ENCODE peak calls at places on chromosomes 1 and 21, in ten cellular contexts. X is IMR-90, Z is suprapubic skin, K is prostate gland, S is stomach, C is right lobe of liver, Y is ovary, R is heart left ventricle, N is sigmoid colon, F is GM12892. A is an unnamed sample.

GRCh38 chr21:27734146-27734545 is 767.3 kb upstream of the ADAMTS5 start:
- DNase-seq in X (peak), Z (no peak), K (no peak), S (no peak), C (no peak), Y (no peak), R (no peak), N (no peak), F (no peak), A (no peak)

GRCh38 chr1:179781962-179782361 is 38.9 kb downstream of the FAM163A start:
- DNase-seq in X (peak), Z (no peak), K (no peak), S (peak), C (peak), Y (peak), R (peak), N (peak), F (no peak), A (no peak)

GRCh38 chr1:118158918-118159317 is 26.1 kb downstream of the SPAG17 start:
- DNase-seq in X (peak), Z (no peak), K (no peak), S (no peak), C (no peak), Y (no peak), R (no peak), N (no peak), F (no peak), A (no peak)

GRCh38 chr1:26378088-26378878 is 5.7 kb upstream of the ZNF683 start:
- DNase-seq in X (peak), Z (no peak), K (no peak), S (no peak), C (no peak), Y (no peak), R (peak), N (peak), F (no peak), A (no peak)

GRCh38 chr1:235579891-235580290 is 69.7 kb downstream of the GNG4 start:
- DNase-seq in X (no peak), Z (no peak), K (no peak), S (no peak), C (no peak), Y (no peak), R (no peak), N (no peak), F (no peak), A (no peak)

GRCh38 chr1:170402451-170403311 is 129.3 kb upstream of the GORAB start:
- DNase-seq in X (no peak), Z (no peak), K (no peak), S (no peak), C (no peak), Y (no peak), R (no peak), N (no peak), F (no peak), A (no peak)

GRCh38 chr1:116425987-116426386 is 52.9 kb downstream of the ATP1A1 start:
- DNase-seq in X (no peak), Z (no peak), K (no peak), S (no peak), C (no peak), Y (no peak), R (no peak), N (no peak), F (no peak), A (no peak)

GRCh38 chr1:98870959-98871903 is 133.4 kb downstream of the PLPPR5 start:
- DNase-seq in X (no peak), Z (no peak), K (no peak), S (no peak), C (no peak), Y (no peak), R (no peak), N (no peak), F (no peak), A (no peak)

GRCh38 chr1:100206301-100206700 is 28.2 kb upstream of the LRRC39 start:
- DNase-seq in X (peak), Z (no peak), K (no peak), S (no peak), C (no peak), Y (no peak), R (no peak), N (no peak), F (no peak), A (no peak)

GRCh38 chr1:31954607-31955283 is 16.6 kb upstream of the PTP4A2 start:
- DNase-seq in X (peak), Z (peak), K (peak), S (peak), C (peak), Y (peak), R (peak), N (peak), F (no peak), A (peak)

GRCh38 chr1:15966081-15966955 is 9.6 kb downstream of the ZBTB17 start:
- DNase-seq in X (peak), Z (peak), K (no peak), S (peak), C (no peak), Y (no peak), R (no peak), N (no peak), F (no peak), A (peak)

GRCh38 chr1:193210991-193211390 is 24.6 kb upstream of the B3GALT2 start:
- DNase-seq in X (no peak), Z (no peak), K (no peak), S (no peak), C (no peak), Y (no peak), R (no peak), N (no peak), F (no peak), A (no peak)

GRCh38 chr1:7886346-7886745 is 33.5 kb upstream of the UTS2 start:
- DNase-seq in X (peak), Z (no peak), K (no peak), S (no peak), C (no peak), Y (no peak), R (no peak), N (no peak), F (no peak), A (no peak)

GRCh38 chr1:110618668-110619067 is 12.5 kb upstream of the KCNA2 start:
- DNase-seq in X (no peak), Z (peak), K (no peak), S (no peak), C (no peak), Y (no peak), R (no peak), N (no peak), F (no peak), A (no peak)

GRCh38 chr1:115452600-115453329 is 114.7 kb upstream of the NGF start:
- DNase-seq in X (peak), Z (no peak), K (no peak), S (no peak), C (no peak), Y (no peak), R (no peak), N (no peak), F (no peak), A (no peak)

GRCh38 chr21:16422702-16423101 is 692.9 kb downstream of the USP25 start:
- DNase-seq in X (no peak), Z (no peak), K (no peak), S (no peak), C (no peak), Y (no peak), R (no peak), N (no peak), F (no peak), A (no peak)

GRCh38 chr1:64135501-64136245 is 67.8 kb upstream of the UBE2U start:
- DNase-seq in X (no peak), Z (no peak), K (no peak), S (no peak), C (no peak), Y (no peak), R (no peak), N (no peak), F (no peak), A (no peak)

GRCh38 chr1:157626099-157626498 is 28.2 kb upstream of the FCRL4 start:
- DNase-seq in X (no peak), Z (no peak), K (no peak), S (no peak), C (no peak), Y (no peak), R (no peak), N (no peak), F (peak), A (no peak)

GRCh38 chr21:31397939-31398338 is 53.9 kb upstream of the TIAM1 start:
- DNase-seq in X (no peak), Z (no peak), K (no peak), S (no peak), C (no peak), Y (no peak), R (no peak), N (no peak), F (no peak), A (no peak)

GRCh38 chr21:44550807-44551206 is 498 bp downstream of the KRTAP10-2 start:
- DNase-seq in X (no peak), Z (no peak), K (no peak), S (no peak), C (no peak), Y (no peak), R (peak), N (no peak), F (no peak), A (no peak)

GRCh38 chr1:75614455-75615379 is 3.8 kb upstream of the SLC44A5 start:
- DNase-seq in X (peak), Z (no peak), K (no peak), S (peak), C (no peak), Y (peak), R (peak), N (no peak), F (peak), A (no peak)

GRCh38 chr1:41474490-41475271 is 9.8 kb downstream of the EDN2 start:
- DNase-seq in X (no peak), Z (no peak), K (peak), S (no peak), C (no peak), Y (peak), R (no peak), N (peak), F (no peak), A (no peak)

GRCh38 chr1:230816018-230816417 is 52.3 kb downstream of the C1orf198 start:
- DNase-seq in X (no peak), Z (no peak), K (no peak), S (no peak), C (no peak), Y (no peak), R (no peak), N (no peak), F (no peak), A (no peak)

GRCh38 chr1:12614402-12615165 is 3.4 kb downstream of the DHRS3 start:
- DNase-seq in X (no peak), Z (no peak), K (no peak), S (no peak), C (no peak), Y (peak), R (no peak), N (no peak), F (no peak), A (no peak)

GRCh38 chr1:12609469-12610003 is 8.5 kb downstream of the DHRS3 start:
- DNase-seq in X (no peak), Z (no peak), K (no peak), S (no peak), C (no peak), Y (no peak), R (no peak), N (no peak), F (no peak), A (no peak)

GRCh38 chr1:12613180-12613579 is 4.8 kb downstream of the DHRS3 start:
- DNase-seq in X (no peak), Z (no peak), K (no peak), S (no peak), C (no peak), Y (no peak), R (no peak), N (no peak), F (no peak), A (no peak)

GRCh38 chr1:12608311-12608957 is 9.6 kb downstream of the DHRS3 start:
- DNase-seq in X (no peak), Z (no peak), K (no peak), S (no peak), C (peak), Y (no peak), R (no peak), N (no peak), F (no peak), A (no peak)

DNA sequence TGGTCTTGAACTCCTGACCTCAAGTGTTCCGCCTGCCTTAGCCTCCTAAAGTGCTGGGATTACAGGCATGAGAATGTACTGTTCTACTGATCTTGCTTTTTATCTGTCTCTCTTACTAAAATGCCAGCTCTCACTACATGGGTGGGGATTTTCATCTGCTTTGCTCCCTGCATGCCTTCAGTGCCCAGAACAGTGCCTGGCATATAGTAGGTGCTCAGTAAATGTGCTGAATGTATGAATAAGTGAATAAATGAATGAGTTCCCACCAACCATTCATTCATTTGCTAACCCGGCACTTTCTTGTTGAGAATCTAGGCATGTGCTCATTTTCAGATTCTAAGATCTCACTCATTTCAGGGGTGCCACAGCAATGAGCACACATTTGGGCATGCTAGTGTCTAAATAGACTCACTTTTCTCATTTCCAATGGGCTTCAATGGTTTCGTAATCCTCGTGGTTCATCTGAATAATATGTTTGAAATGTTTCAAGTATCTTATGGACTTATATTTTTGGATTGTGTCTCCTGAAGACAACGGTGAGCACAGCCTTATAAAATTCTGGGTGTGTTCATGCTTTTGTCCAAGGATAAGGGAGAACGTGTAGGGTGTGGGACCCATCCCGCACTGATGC is 7.6 kb downstream of the DHRS3 start:
- DNase-seq in X (peak), Z (no peak), K (no peak), S (no peak), C (no peak), Y (no peak), R (no peak), N (no peak), F (no peak), A (no peak)
- TF ChIP-seq POLR2A in X (no peak), Z (no peak), K (no peak), S (no peak), C (no peak), Y (no peak), R (no peak), N (no peak), F (no peak), A (no peak)

DNA sequence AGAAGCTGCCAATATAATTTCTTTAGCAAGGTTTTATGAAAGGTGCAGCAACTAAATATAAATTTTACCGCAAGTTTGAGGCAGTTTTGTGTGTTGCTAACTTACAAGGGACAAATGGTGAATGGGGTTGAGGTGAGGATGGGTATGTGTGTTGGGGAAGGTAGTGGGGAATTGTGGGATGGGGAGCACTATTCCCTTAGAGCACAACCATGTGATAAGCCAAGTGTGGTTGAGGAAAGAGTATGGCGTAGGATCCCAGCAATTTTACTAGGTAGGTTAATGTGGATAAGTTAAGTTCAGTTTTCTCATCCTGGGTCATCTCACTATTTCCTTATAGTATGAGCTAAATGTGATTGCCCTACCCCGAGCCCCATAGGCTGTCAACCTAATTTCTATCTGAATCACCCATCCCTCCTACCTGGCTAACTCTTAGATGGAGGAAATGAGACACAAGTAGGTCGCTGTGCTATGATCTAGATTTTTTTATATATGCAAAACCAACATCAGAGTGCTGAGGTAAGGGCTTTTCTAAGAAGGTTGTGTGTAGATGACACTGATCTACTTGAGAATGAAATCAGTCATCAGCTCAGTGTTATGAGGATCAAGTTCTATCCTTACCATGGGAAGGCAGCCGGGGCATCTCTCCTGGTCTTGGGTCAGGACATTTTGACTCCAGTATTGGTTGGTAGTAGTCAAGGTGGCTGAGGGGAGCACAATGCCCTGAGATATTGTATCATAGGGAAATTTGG is 23.8 kb downstream of the SLAMF1 start:
- DNase-seq in X (no peak), Z (no peak), K (no peak), S (no peak), C (no peak), Y (no peak), R (no peak), N (no peak), F (no peak), A (no peak)
- TF ChIP-seq POLR2A in X (no peak), Z (no peak), K (no peak), S (no peak), C (no peak), Y (no peak), R (no peak), N (no peak), F (peak), A (no peak)

GRCh38 chr1:28507646-28508434 is 2.0 kb downstream of the RCC1 start:
- DNase-seq in X (no peak), Z (no peak), K (no peak), S (no peak), C (no peak), Y (no peak), R (no peak), N (no peak), F (no peak), A (no peak)

GRCh38 chr1:28512058-28512611 is 6.3 kb downstream of the RCC1 start:
- DNase-seq in X (peak), Z (no peak), K (no peak), S (no peak), C (no peak), Y (no peak), R (no peak), N (no peak), F (no peak), A (no peak)

GRCh38 chr1:28508435-28508754 is 2.6 kb downstream of the RCC1 start:
- DNase-seq in X (no peak), Z (no peak), K (no peak), S (no peak), C (no peak), Y (no peak), R (no peak), N (no peak), F (no peak), A (no peak)

GRCh38 chr1:28510350-28511223 is 4.7 kb downstream of the RCC1 start:
- DNase-seq in X (peak), Z (no peak), K (no peak), S (no peak), C (no peak), Y (no peak), R (no peak), N (no peak), F (no peak), A (no peak)

GRCh38 chr1:28509705-28510349 is 4.0 kb downstream of the RCC1 start:
- DNase-seq in X (no peak), Z (no peak), K (no peak), S (no peak), C (no peak), Y (no peak), R (no peak), N (no peak), F (no peak), A (no peak)
- TF ChIP-seq POLR2A in X (no peak), Z (no peak), K (no peak), S (no peak), C (peak), Y (no peak), R (no peak), N (no peak), F (peak), A (no peak)

GRCh38 chr1:245310605-245311531 is 156.1 kb downstream of the KIF26B start:
- DNase-seq in X (no peak), Z (no peak), K (no peak), S (no peak), C (no peak), Y (no peak), R (no peak), N (no peak), F (peak), A (no peak)

GRCh38 chr1:245313581-245313980 is 158.8 kb downstream of the KIF26B start:
- DNase-seq in X (no peak), Z (no peak), K (no peak), S (no peak), C (no peak), Y (no peak), R (no peak), N (no peak), F (no peak), A (no peak)

GRCh38 chr1:245306628-245307410 is 152.0 kb downstream of the KIF26B start:
- DNase-seq in X (no peak), Z (no peak), K (no peak), S (no peak), C (no peak), Y (no peak), R (no peak), N (no peak), F (no peak), A (no peak)

GRCh38 chr1:245316791-245317190 is 162.0 kb downstream of the KIF26B start:
- DNase-seq in X (no peak), Z (no peak), K (no peak), S (no peak), C (no peak), Y (no peak), R (no peak), N (no peak), F (no peak), A (no peak)

GRCh38 chr1:245311887-245312286 is 157.1 kb downstream of the KIF26B start:
- DNase-seq in X (no peak), Z (no peak), K (no peak), S (no peak), C (no peak), Y (no peak), R (no peak), N (no peak), F (no peak), A (no peak)
- TF ChIP-seq POLR2A in X (no peak), Z (no peak), K (no peak), S (no peak), C (no peak), Y (no peak), R (no peak), N (no peak), F (no peak), A (no peak)

A was measured in tibial nerve.